ENCODE peak calls at places on chromosomes 13 and 19, in five cellular contexts. K, Q, H, V and U are unnamed samples.

GRCh38 chr13:113639661-113640262 is 18.2 kb downstream of the ATP4B start:
- DNase-seq in H (no peak), K (no peak), V (no peak), Q (no peak), U (no peak)

GRCh38 chr13:41311607-41312500 is 787 bp downstream of the NAA16 start:
- DNase-seq in K (peak), H (peak), Q (no peak), V (no peak), U (peak)

GRCh38 chr13:26656919-26657318 is 99.4 kb downstream of the WASF3 start:
- DNase-seq in Q (no peak), K (peak), V (no peak), H (no peak), U (no peak)

GRCh38 chr13:33116321-33117010 is 100.2 kb downstream of the KL start:
- DNase-seq in K (no peak), V (no peak), H (no peak), Q (no peak), U (no peak)

GRCh38 chr19:48543121-48543710 is 8.8 kb upstream of the SULT2B1 start:
- DNase-seq in Q (peak), K (no peak), H (no peak), V (no peak), U (peak)

GRCh38 chr19:19541572-19541971 is 3.5 kb downstream of the CILP2 start:
- DNase-seq in Q (no peak), H (no peak), K (no peak), V (no peak), U (no peak)

GRCh38 chr13:46495647-46496046 is 57.3 kb upstream of the LRCH1 start:
- DNase-seq in H (no peak), V (no peak), Q (no peak), K (no peak), U (no peak)

GRCh38 chr13:52414963-52415362 is 9.0 kb upstream of the THSD1 start:
- DNase-seq in H (no peak), Q (no peak), K (no peak), V (no peak), U (no peak)

GRCh38 chr19:3129112-3129511 is 6.7 kb upstream of the GNA15 start:
- DNase-seq in K (peak), H (no peak), Q (no peak), V (no peak), U (peak)

GRCh38 chr13:95660981-95661581 is 15.9 kb upstream of the DNAJC3 start:
- DNase-seq in V (no peak), H (no peak), K (peak), Q (peak), U (peak)

GRCh38 chr13:23657056-23657455 is 86.8 kb downstream of the TNFRSF19 start:
- DNase-seq in K (no peak), Q (no peak), H (no peak), V (no peak), U (no peak)

GRCh38 chr13:60109285-60109684 is 54.4 kb downstream of the DIAPH3 start:
- DNase-seq in Q (no peak), V (no peak), K (no peak), H (no peak), U (no peak)

GRCh38 chr13:96090240-96091101 is 564 bp downstream of the HS6ST3 start:
- DNase-seq in V (no peak), H (peak), K (no peak), Q (no peak), U (no peak)

GRCh38 chr13:69524459-69525155 is 583.0 kb upstream of the ATXN8OS start:
- DNase-seq in Q (no peak), H (no peak), K (no peak), V (no peak), U (no peak)

GRCh38 chr13:97192166-97192565 is 30.0 kb upstream of the MBNL2 start:
- DNase-seq in Q (no peak), K (no peak), H (no peak), V (no peak), U (no peak)

GRCh38 chr19:17606786-17607185 is 51.3 kb downstream of the COLGALT1 start:
- DNase-seq in V (no peak), H (no peak), K (no peak), Q (no peak), U (no peak)

GRCh38 chr19:12913011-12913561 is 6.0 kb downstream of the SYCE2 start:
- DNase-seq in K (no peak), Q (no peak), V (peak), H (no peak), U (no peak)

GRCh38 chr19:33294058-33294798 is 8.1 kb downstream of the CEBPA start:
- DNase-seq in Q (no peak), K (no peak), H (no peak), V (no peak), U (no peak)

GRCh38 chr13:28478127-28478526 is 16.8 kb downstream of the FLT1 start:
- DNase-seq in V (no peak), H (no peak), K (no peak), Q (no peak), U (no peak)

GRCh38 chr13:65460136-65460535 is 1770.0 kb downstream of the PCDH9 start:
- DNase-seq in K (no peak), H (no peak), V (no peak), Q (no peak), U (no peak)

GRCh38 chr19:17076539-17076919 is 952 bp downstream of the MYO9B start:
- DNase-seq in K (peak), Q (no peak), H (peak), V (no peak), U (peak)

GRCh38 chr13:87003265-87003664 is 667.9 kb upstream of the SLITRK5 start:
- DNase-seq in V (no peak), H (no peak), K (no peak), Q (no peak), U (no peak)

GRCh38 chr19:39193785-39194184 is 3.0 kb upstream of the NCCRP1 start:
- DNase-seq in Q (peak), H (no peak), V (peak), K (no peak), U (no peak)

GRCh38 chr19:49136771-49137171 is 17.4 kb downstream of the PPFIA3 start:
- DNase-seq in V (no peak), Q (no peak), K (no peak), H (no peak), U (no peak)

GRCh38 chr13:113855931-113856715 is 7.8 kb downstream of the GAS6 start:
- DNase-seq in V (no peak), K (no peak), Q (no peak), H (no peak), U (no peak)

GRCh38 chr13:112146073-112146360 is 79.1 kb downstream of the SOX1 start:
- DNase-seq in Q (no peak), H (no peak), K (no peak), V (no peak), U (no peak)

GRCh38 chr13:78137404-78138142 is 218.9 kb upstream of the EDNRB start:
- DNase-seq in H (peak), V (peak), K (peak), Q (peak), U (peak)

GRCh38 chr19:17389957-17390664 is 3.9 kb downstream of the CCDC194 start:
- DNase-seq in K (no peak), V (no peak), H (no peak), Q (no peak), U (no peak)

GRCh38 chr19:48510421-48511268 is 990 bp downstream of the LMTK3 start:
- DNase-seq in V (no peak), H (peak), K (peak), Q (no peak), U (peak)

GRCh38 chr19:37989855-37990254 is 82.8 kb downstream of the SIPA1L3 start:
- DNase-seq in V (no peak), K (no peak), Q (no peak), H (no peak), U (no peak)

GRCh38 chr19:45079063-45079910 is at the start of gene GEMIN7:
- DNase-seq in V (no peak), K (peak), H (peak), Q (peak), U (peak)

GRCh38 chr19:17052439-17052838 is 22.8 kb downstream of the HAUS8 start:
- DNase-seq in V (no peak), H (no peak), K (peak), Q (no peak), U (peak)

GRCh38 chr19:13006431-13007281 is 11.4 kb downstream of the NFIX start:
- DNase-seq in V (no peak), K (no peak), H (no peak), Q (no peak), U (no peak)

GRCh38 chr13:40762849-40763248 is 8.1 kb downstream of the MRPS31 start:
- DNase-seq in V (no peak), H (no peak), Q (no peak), K (no peak), U (no peak)

GRCh38 chr19:24142771-24143170 is 55.8 kb downstream of the ZNF254 start:
- DNase-seq in V (no peak), K (no peak), Q (no peak), H (no peak), U (no peak)

GRCh38 chr19:12656899-12657571 is 9.5 kb downstream of the MAN2B1 start:
- DNase-seq in Q (no peak), V (no peak), H (no peak), K (peak), U (no peak)

GRCh38 chr13:30700364-30700763 is 35.0 kb upstream of the ALOX5AP start:
- DNase-seq in H (no peak), V (no peak), Q (no peak), K (no peak), U (no peak)

GRCh38 chr19:29285878-29286277 is 72.9 kb upstream of the UQCRFS1 start:
- DNase-seq in V (no peak), K (no peak), H (no peak), Q (no peak), U (no peak)

GRCh38 chr19:38425810-38426466 is at the start of gene RASGRP4:
- DNase-seq in K (no peak), H (peak), V (no peak), Q (no peak), U (no peak)

GRCh38 chr13:36866232-36866631 is 47.2 kb downstream of the RFXAP start:
- DNase-seq in H (no peak), K (no peak), V (no peak), Q (no peak), U (no peak)
- TF ChIP-seq CTCF in H (no peak), K (no peak), V (no peak), Q (no peak), U (no peak)

GRCh38 chr19:51743405-51743804 is 8.3 kb downstream of the FPR1 start:
- DNase-seq in H (no peak), K (no peak), Q (no peak), V (no peak), U (no peak)
- TF ChIP-seq CTCF in H (no peak), K (no peak), Q (no peak), V (no peak), U (no peak)

GRCh38 chr19:492091-492531 is 4.2 kb upstream of the MADCAM1 start:
- DNase-seq in V (no peak), H (no peak), K (peak), Q (no peak), U (no peak)

GRCh38 chr19:488505-489417 is 7.5 kb upstream of the MADCAM1 start:
- DNase-seq in Q (peak), K (peak), H (peak), V (peak), U (peak)

GRCh38 chr19:485583-486236 is 10.6 kb upstream of the MADCAM1 start:
- DNase-seq in H (no peak), K (no peak), V (peak), Q (no peak), U (peak)

GRCh38 chr19:491146-491741 is 5.0 kb upstream of the MADCAM1 start:
- DNase-seq in K (peak), H (no peak), V (no peak), Q (no peak), U (no peak)

GRCh38 chr19:489418-490196 is 6.7 kb upstream of the MADCAM1 start:
- DNase-seq in K (peak), H (peak), Q (no peak), V (no peak), U (no peak)
- TF ChIP-seq CTCF in K (no peak), H (no peak), Q (no peak), V (peak), U (no peak)

GRCh38 chr19:11013771-11014170 is 52.9 kb downstream of the SMARCA4 start:
- DNase-seq in K (no peak), H (no peak), V (no peak), Q (no peak), U (no peak)

GRCh38 chr19:11012507-11012906 is 51.7 kb downstream of the SMARCA4 start:
- DNase-seq in K (no peak), H (no peak), V (no peak), Q (no peak), U (no peak)

GRCh38 chr19:11016591-11016990 is 55.8 kb downstream of the SMARCA4 start:
- DNase-seq in Q (no peak), V (no peak), H (no peak), K (no peak), U (no peak)

GRCh38 chr19:11017275-11018035 is 56.6 kb downstream of the SMARCA4 start:
- DNase-seq in V (no peak), K (no peak), Q (no peak), H (no peak), U (no peak)

DNA sequence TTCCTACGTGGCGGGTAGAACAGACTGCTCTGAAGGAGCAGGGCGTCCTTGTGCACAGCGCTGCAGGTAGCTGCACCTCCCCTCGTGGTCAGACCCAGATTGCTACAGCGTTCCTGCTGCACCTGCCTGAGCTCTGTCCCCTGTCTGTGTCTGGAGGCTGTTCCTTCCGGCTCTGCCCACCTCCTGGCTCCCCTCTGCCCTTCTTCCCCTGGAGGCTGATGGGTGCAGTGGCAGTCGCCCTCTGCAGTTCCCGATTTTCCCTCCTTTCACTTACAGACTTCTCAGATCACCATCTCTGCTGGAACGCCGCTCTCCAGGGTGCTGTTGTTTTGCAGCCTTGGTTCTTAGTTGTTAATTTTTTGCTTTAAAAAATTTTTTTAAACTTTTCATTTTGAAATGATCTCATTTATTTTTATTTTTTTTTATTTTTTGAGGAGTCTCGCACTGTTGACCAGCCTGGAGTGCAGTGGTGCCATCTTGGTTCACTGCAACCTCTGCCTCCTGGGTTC is 53.6 kb downstream of the SMARCA4 start:
- DNase-seq in H (no peak), Q (peak), K (no peak), V (no peak), U (no peak)
- TF ChIP-seq CTCF in H (no peak), Q (no peak), K (no peak), V (peak), U (no peak)

GRCh38 chr13:48596128-48596429 is 57.6 kb upstream of the CYSLTR2 start:
- DNase-seq in H (no peak), Q (no peak), V (no peak), K (no peak), U (no peak)

GRCh38 chr13:48603375-48603774 is 50.4 kb upstream of the CYSLTR2 start:
- DNase-seq in K (no peak), Q (no peak), H (no peak), V (no peak), U (no peak)

GRCh38 chr13:48602296-48603040 is 51.3 kb upstream of the CYSLTR2 start:
- DNase-seq in H (no peak), Q (no peak), K (no peak), V (no peak), U (no peak)

GRCh38 chr13:48595330-48596127 is 58.2 kb upstream of the CYSLTR2 start:
- DNase-seq in K (peak), H (peak), V (no peak), Q (peak), U (peak)

DNA sequence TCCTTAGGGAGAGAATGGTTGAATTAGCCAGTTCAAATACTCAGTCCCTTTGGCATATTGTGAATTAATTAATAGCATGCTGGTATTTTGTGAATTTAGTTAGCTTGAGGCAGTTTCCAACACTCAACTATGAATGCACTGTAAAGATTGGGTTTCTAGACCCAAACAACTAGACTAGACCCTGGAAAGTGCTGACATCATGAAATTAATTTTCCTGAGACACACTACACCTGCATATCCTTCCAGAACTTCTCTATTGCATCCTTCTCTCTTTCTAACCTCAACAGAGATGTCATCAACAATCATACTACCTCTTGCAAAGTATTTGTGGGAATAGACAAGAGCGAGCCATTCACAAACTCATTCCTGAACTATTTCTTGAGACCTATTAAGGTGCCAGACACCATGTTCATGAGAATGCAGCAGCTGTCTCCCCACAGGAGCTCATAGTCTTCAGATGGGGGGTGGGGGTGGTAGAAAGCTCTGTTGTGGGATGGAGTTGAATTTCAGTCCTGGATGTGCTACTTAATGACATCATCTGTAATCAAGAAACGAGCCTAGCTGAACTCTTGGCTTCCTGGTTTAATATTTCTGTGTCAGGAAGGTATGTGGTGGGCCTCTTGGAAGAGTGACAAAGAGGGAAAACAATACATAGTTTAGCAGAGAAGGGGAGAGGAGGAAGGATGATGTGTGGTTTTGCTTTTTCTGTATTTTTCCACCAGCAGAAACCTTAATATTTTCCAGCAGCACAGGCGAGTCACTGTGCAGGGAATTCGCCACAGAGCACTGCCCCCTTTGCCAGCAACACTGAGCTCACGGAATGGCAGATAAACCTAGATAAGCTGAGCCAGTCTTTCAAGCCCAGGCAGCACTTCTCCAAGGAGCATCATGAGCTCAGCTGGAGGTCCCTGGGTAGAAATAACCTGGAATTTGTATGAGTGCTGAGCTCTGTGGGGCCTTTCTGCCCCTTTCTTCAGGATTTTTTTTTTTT is 53.1 kb upstream of the CYSLTR2 start:
- DNase-seq in Q (no peak), H (no peak), V (peak), K (no peak), U (peak)
- TF ChIP-seq CTCF in Q (no peak), H (no peak), V (no peak), K (no peak), U (no peak)

GRCh38 chr19:15418588-15419412 is at the start of gene AKAP8L:
- DNase-seq in V (peak), H (peak), Q (peak), K (peak), U (peak)

GRCh38 chr19:15419413-15420025 is 731 bp upstream of the AKAP8L start:
- DNase-seq in V (no peak), Q (no peak), H (no peak), K (no peak), U (no peak)

GRCh38 chr19:15421136-15421535 is 2.3 kb upstream of the AKAP8L start:
- DNase-seq in K (no peak), H (no peak), V (no peak), Q (no peak), U (no peak)

GRCh38 chr19:15417699-15418098 is 1.1 kb downstream of the AKAP8L start:
- DNase-seq in Q (no peak), H (no peak), V (no peak), K (peak), U (no peak)

DNA sequence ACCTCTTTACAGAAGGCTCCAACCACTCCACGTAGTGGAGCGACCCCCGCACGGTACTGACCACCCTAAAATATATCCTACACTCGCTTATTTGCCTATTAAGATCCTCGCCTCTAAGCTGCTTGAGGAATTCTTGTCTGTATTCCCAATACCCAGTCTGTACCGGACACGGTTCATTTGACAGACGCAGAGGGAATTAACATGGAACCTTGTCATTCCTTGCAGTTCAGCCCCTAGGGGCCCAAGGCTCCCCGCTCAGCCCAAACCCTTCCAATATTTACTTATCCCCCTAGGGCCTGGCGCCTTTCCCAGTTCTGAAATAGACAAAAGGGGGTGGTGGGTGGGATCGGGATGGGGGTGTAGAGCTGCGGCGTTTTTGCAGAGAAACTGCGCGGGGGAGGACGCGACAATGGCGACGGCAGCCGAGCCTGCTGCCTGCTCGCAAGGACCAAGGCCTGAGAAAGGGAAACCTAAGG is 638 bp downstream of the AKAP8L start:
- DNase-seq in H (no peak), K (no peak), V (no peak), Q (peak), U (no peak)
- TF ChIP-seq CTCF in H (no peak), K (no peak), V (no peak), Q (no peak), U (no peak)

GRCh38 chr13:50990540-50991506 is 81.2 kb downstream of the RNASEH2B start:
- DNase-seq in Q (no peak), V (peak), H (no peak), K (no peak), U (no peak)
- TF ChIP-seq CTCF in Q (no peak), V (no peak), H (no peak), K (no peak), U (no peak)

GRCh38 chr13:19587635-19588300 is 26.4 kb upstream of the TPTE2 start:
- DNase-seq in Q (peak), V (no peak), H (peak), K (peak), U (peak)
- TF ChIP-seq CTCF in Q (peak), V (peak), H (peak), K (peak), U (peak)